ENCODE peak calls at places on chromosomes 13 and 19, in four cellular contexts. T, Z, F and A are unnamed samples.

GRCh38 chr19:2278504-2279158 is 3.3 kb downstream of the PEAK3 start:
- DNase-seq in T (no peak), Z (no peak), F (no peak), A (no peak)

GRCh38 chr13:109309625-109310363 is 476.6 kb downstream of the IRS2 start:
- DNase-seq in T (peak), Z (no peak), F (no peak), A (no peak)

GRCh38 chr13:96539791-96540190 is 449.9 kb downstream of the HS6ST3 start:
- DNase-seq in T (no peak), Z (no peak), F (no peak), A (no peak)

GRCh38 chr13:25657062-25657588 is 285.4 kb downstream of the ATP8A2 start:
- DNase-seq in T (no peak), Z (no peak), F (no peak), A (no peak)

GRCh38 chr19:11035441-11036377 is 53.6 kb upstream of the LDLR start:
- DNase-seq in T (peak), Z (peak), F (peak), A (peak)

GRCh38 chr19:3125900-3126524 is 9.8 kb upstream of the GNA15 start:
- DNase-seq in T (peak), Z (no peak), F (peak), A (no peak)

GRCh38 chr13:90951663-90952062 is 395.8 kb upstream of the MIR17HG start:
- DNase-seq in T (no peak), Z (no peak), F (no peak), A (no peak)

GRCh38 chr19:41545547-41545946 is 30.4 kb upstream of the CEACAM21 start:
- DNase-seq in T (no peak), Z (no peak), F (no peak), A (no peak)

GRCh38 chr19:2207991-2208860 is 27.9 kb downstream of the PLEKHJ1 start:
- DNase-seq in T (peak), Z (peak), F (peak), A (no peak)

GRCh38 chr19:13164370-13165090 is 14.3 kb downstream of the IER2 start:
- DNase-seq in T (peak), Z (no peak), F (peak), A (peak)

GRCh38 chr19:18996796-18997394 is 36.4 kb downstream of the SUGP2 start:
- DNase-seq in T (no peak), Z (no peak), F (no peak), A (no peak)
- H3K27ac ChIP-seq in T (no peak), Z (no peak), F (no peak), A (peak)

DNA sequence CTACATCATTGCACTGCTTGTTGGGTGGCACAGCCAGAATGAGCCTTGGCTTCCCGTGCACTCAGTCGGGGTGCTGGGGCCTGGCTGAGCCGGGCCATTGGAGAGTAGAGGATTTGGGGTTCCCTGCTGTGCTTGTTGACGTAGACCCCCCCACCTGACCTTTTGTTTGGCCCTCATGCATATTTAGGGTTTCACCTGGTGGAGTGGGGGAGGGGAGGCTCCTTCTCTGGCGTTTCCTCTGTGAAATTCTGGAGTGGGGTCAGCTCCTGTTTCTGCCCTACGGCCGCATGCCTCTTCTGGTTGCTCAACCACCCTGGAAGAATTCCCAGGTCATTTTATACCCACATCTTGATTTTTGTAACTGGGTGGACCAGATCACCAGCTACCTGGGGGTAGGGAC is 82.8 kb downstream of the SIPA1L3 start:
- DNase-seq in T (no peak), Z (no peak), F (no peak), A (no peak)
- H3K27ac ChIP-seq in T (no peak), Z (no peak), F (no peak), A (peak)

GRCh38 chr19:47296036-47296435 is 13.6 kb upstream of the C5AR1 start:
- DNase-seq in T (peak), Z (peak), F (peak), A (peak)
- H3K27ac ChIP-seq in T (no peak), Z (no peak), F (no peak), A (peak)

GRCh38 chr19:48793271-48793670 is 17.6 kb downstream of the BCAT2 start:
- DNase-seq in T (no peak), Z (no peak), F (no peak), A (no peak)

GRCh38 chr19:48795855-48796142 is 15.0 kb downstream of the BCAT2 start:
- DNase-seq in T (no peak), Z (peak), F (no peak), A (no peak)

GRCh38 chr19:48796468-48797083 is 14.3 kb downstream of the BCAT2 start:
- DNase-seq in T (no peak), Z (no peak), F (no peak), A (no peak)

GRCh38 chr19:48795055-48795854 is 15.6 kb downstream of the BCAT2 start:
- DNase-seq in T (peak), Z (peak), F (peak), A (peak)

DNA sequence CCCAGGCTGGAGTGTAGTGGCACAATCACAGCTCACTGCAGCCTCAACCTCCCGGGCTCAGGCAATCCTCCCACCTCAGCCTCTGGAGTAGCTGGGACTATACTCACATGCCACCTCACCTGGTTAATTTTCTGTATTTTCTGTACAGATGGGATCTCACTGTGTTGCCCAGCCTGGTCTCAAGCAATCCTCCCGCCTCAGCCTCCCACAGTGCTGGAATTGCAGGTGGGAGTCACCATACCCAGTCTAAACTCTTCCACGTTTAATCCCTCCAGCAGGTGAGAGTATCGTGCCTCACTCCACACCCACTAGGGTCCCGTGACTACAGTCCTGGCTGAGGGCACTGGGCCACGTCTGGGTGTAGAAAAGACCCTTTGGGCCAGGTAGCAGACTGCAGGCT is 16.5 kb downstream of the BCAT2 start:
- DNase-seq in T (no peak), Z (no peak), F (no peak), A (no peak)
- H3K27ac ChIP-seq in T (no peak), Z (peak), F (no peak), A (peak)

GRCh38 chr19:7987084-7987768 is 18.2 kb downstream of the ELAVL1 start:
- DNase-seq in T (no peak), Z (no peak), F (no peak), A (no peak)
- H3K27ac ChIP-seq in T (peak), Z (no peak), F (no peak), A (peak)

GRCh38 chr19:17020380-17020779 is 6.2 kb downstream of the CPAMD8 start:
- DNase-seq in T (no peak), Z (peak), F (peak), A (no peak)
- H3K27ac ChIP-seq in T (no peak), Z (no peak), F (no peak), A (no peak)

GRCh38 chr19:6233827-6234511 is 45.8 kb downstream of the MLLT1 start:
- DNase-seq in T (peak), Z (no peak), F (no peak), A (no peak)
- H3K27ac ChIP-seq in T (peak), Z (no peak), F (peak), A (peak)

DNA sequence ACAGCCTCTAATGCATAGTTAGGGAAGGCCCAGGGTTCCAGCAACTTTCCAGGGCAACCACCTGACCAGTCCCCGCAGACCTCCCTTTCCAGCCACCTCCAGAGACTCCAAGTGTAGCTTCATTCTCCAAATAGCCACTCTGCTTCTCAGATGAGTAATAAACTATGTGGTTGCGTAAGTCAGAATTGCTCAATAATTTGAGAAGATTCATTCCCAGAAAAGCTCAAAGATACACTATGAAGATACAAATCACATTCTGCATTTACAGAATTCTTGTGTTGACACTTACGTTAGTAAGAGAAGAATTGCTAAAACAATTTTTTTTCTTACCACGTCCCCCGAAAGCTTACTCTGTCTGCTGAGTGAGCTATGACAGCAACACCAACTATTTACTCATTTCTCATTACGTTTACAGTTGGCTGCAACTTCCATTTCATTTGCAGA is 8.2 kb upstream of the LATS2 start:
- DNase-seq in T (no peak), Z (no peak), F (no peak), A (peak)
- H3K27ac ChIP-seq in T (no peak), Z (no peak), F (no peak), A (no peak)

DNA sequence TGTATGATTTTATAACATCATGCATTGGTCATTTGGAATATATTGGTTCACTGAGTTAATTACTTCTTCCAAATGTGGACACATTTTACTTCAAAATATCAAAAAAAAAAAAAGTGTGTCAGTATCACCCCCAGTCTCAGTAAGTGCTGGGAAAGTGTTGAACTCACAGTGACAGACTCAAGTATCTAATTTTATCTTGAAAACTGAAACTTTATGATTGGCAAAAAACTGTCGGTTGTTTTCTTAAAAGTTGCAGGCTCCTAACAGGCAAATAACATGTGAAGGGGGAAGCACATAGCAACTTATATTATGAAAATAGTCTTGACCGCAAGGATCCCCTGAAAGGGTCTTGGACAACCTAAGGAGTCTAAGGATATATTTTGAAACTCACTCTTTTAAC is 33.5 kb upstream of the TPP2 start:
- DNase-seq in T (no peak), Z (no peak), F (no peak), A (no peak)
- H3K27ac ChIP-seq in T (no peak), Z (no peak), F (no peak), A (no peak)

GRCh38 chr13:112956516-112957294 is 12.3 kb upstream of the MCF2L start:
- DNase-seq in T (no peak), Z (no peak), F (no peak), A (no peak)

GRCh38 chr13:112955956-112956355 is 13.1 kb upstream of the MCF2L start:
- DNase-seq in T (no peak), Z (no peak), F (no peak), A (no peak)

GRCh38 chr13:112958127-112958989 is 10.7 kb upstream of the MCF2L start:
- DNase-seq in T (no peak), Z (no peak), F (no peak), A (no peak)

GRCh38 chr13:112955271-112955937 is 13.6 kb upstream of the MCF2L start:
- DNase-seq in T (no peak), Z (no peak), F (no peak), A (no peak)

DNA sequence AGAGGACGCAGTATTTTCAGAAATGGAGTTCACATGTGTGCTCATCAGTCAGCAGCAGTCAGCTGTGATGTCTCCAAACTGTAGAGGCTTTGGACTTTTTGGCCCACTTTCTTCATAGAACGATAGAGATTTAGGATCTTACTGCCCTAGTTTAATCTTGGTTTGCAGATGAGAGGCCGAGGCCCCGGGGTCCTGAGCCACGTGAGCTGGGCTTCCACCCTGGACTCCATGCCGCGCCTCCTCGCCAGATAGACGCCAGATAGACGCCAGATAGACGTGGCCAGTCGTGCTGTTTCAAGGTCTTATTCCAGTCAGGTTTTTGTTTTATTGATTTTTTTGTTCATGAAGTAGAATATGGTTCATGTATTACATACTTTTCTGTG is 11.7 kb upstream of the MCF2L start:
- DNase-seq in T (no peak), Z (no peak), F (no peak), A (no peak)
- H3K27ac ChIP-seq in T (no peak), Z (no peak), F (no peak), A (no peak)